ENCODE peak calls at places on chromosomes 5 and 9, in ten cellular contexts. K is KBM-7; J is amniotic stem cell; B is HFF-Myc; W is T-helper 9 cell; I is stimulated activated CD8-positive, alpha-beta memory T cell treated with anti-CD3 and anti-CD28 coated beads, Interleukin-12 subunit alpha, Interleukin-12 subunit beta, amount 100 ng/mL, for 1 hour; R is naive thymus-derived CD8-positive, alpha-beta T cell; A is fibroblast of the aortic adventitia; X is midbrain; Q is HCT116. U is an unnamed sample.

GRCh38 chr9:109012876-109013677 is at the start of gene CTNNAL1:
- DNase-seq in K (peak), J (peak), B (no peak), W (peak), I (peak), R (peak), A (peak), X (peak), Q (peak), U (peak)

GRCh38 chr5:10034008-10034407 is 215.7 kb downstream of the ATPSCKMT start:
- DNase-seq in K (no peak), J (no peak), B (no peak), W (no peak), I (no peak), R (no peak), A (no peak), X (no peak), Q (no peak), U (no peak)

GRCh38 chr5:55925677-55926076 is 69.1 kb downstream of the IL6ST start:
- DNase-seq in K (no peak), J (no peak), B (no peak), W (no peak), I (no peak), R (no peak), A (no peak), X (no peak), Q (no peak), U (no peak)

GRCh38 chr5:107219993-107220392 is 450.7 kb downstream of the EFNA5 start:
- DNase-seq in K (no peak), J (no peak), B (no peak), W (no peak), I (no peak), R (no peak), A (no peak), X (no peak), Q (no peak), U (no peak)

GRCh38 chr5:130074820-130075219 is 170.6 kb downstream of the CHSY3 start:
- DNase-seq in K (no peak), J (no peak), B (no peak), W (no peak), I (no peak), R (no peak), A (no peak), X (no peak), Q (no peak), U (no peak)

GRCh38 chr5:181168595-181169118 is 21.3 kb downstream of the OR2V2 start:
- DNase-seq in K (no peak), J (no peak), B (no peak), W (no peak), I (no peak), R (no peak), A (no peak), X (no peak), Q (no peak), U (no peak)

GRCh38 chr9:25678147-25678666 is at the start of gene TUSC1:
- DNase-seq in K (peak), J (peak), B (peak), W (no peak), I (no peak), R (no peak), A (peak), X (peak), Q (no peak), U (no peak)

GRCh38 chr9:82894961-82895902 is 167.7 kb downstream of the RASEF start:
- DNase-seq in K (no peak), J (no peak), B (no peak), W (no peak), I (no peak), R (no peak), A (no peak), X (no peak), Q (no peak), U (no peak)

GRCh38 chr5:179820483-179821297 is at the start of gene SQSTM1:
- DNase-seq in K (peak), J (peak), B (no peak), W (peak), I (peak), R (peak), A (peak), X (peak), Q (no peak), U (peak)

GRCh38 chr5:159441441-159441840 is 111.2 kb upstream of the IL12B start:
- DNase-seq in K (no peak), J (no peak), B (no peak), W (no peak), I (no peak), R (no peak), A (no peak), X (no peak), Q (peak), U (no peak)

GRCh38 chr9:133333566-133333965 is 2.4 kb downstream of the SURF6 start:
- DNase-seq in K (no peak), J (no peak), B (no peak), W (no peak), I (no peak), R (no peak), A (no peak), X (no peak), Q (no peak), U (no peak)

GRCh38 chr9:94913550-94913949 is 187.1 kb downstream of the AOPEP start:
- DNase-seq in K (no peak), J (no peak), B (no peak), W (no peak), I (no peak), R (no peak), A (no peak), X (peak), Q (no peak), U (no peak)

GRCh38 chr5:2112128-2112808 is 229.5 kb upstream of the IRX4 start:
- DNase-seq in K (no peak), J (no peak), B (no peak), W (no peak), I (no peak), R (no peak), A (no peak), X (no peak), Q (no peak), U (no peak)

GRCh38 chr9:78383130-78383529 is 86.2 kb downstream of the PSAT1 start:
- DNase-seq in K (peak), J (peak), B (no peak), W (no peak), I (no peak), R (no peak), A (peak), X (no peak), Q (no peak), U (no peak)

GRCh38 chr9:21549251-21549765 is 67.2 kb upstream of the IFNE start:
- DNase-seq in K (no peak), J (peak), B (peak), W (no peak), I (no peak), R (no peak), A (peak), X (no peak), Q (no peak), U (no peak)

GRCh38 chr5:36876965-36877666 is 547 bp downstream of the NIPBL start:
- DNase-seq in K (peak), J (no peak), B (no peak), W (no peak), I (peak), R (peak), A (peak), X (peak), Q (peak), U (peak)

GRCh38 chr9:79430599-79430998 is 141.2 kb upstream of the TLE4 start:
- DNase-seq in K (no peak), J (no peak), B (no peak), W (no peak), I (no peak), R (no peak), A (no peak), X (no peak), Q (no peak), U (no peak)

GRCh38 chr5:14063117-14063516 is 80.0 kb upstream of the TRIO start:
- DNase-seq in K (no peak), J (no peak), B (no peak), W (no peak), I (no peak), R (no peak), A (no peak), X (no peak), Q (no peak), U (no peak)

GRCh38 chr5:149907828-149908227 is 36.8 kb downstream of the PDE6A start:
- DNase-seq in K (no peak), J (no peak), B (no peak), W (no peak), I (no peak), R (no peak), A (no peak), X (no peak), Q (no peak), U (no peak)